ENCODE peak calls at places on chromosome 3, in eight cellular contexts. S is psoas muscle, I is bronchial epithelial cell, E is mammary epithelial cell, N is heart left ventricle, P is sigmoid colon, V is kidney epithelial cell, J is astrocyte. G is an unnamed sample.
A peak's percentile ranks its signal among the peaks of the same experiment; 100 is the strongest.

GRCh38 chr3:23885210-23885609 is 31.6 kb downstream of the NKIRAS1 start:
- DNase-seq in S (no peak), I (peak; percentile 97), E (peak; percentile 84), N (no peak), P (no peak), V (no peak), J (no peak), G (no peak)

GRCh38 chr3:172042136-172042535 is 2.8 kb downstream of the FNDC3B start:
- DNase-seq in S (no peak), I (no peak), E (peak; percentile 39), N (no peak), P (no peak), V (no peak), J (no peak), G (no peak)

GRCh38 chr3:5198313-5198677 is 10.8 kb downstream of the EDEM1 start:
- DNase-seq in S (no peak), I (peak; percentile 55), E (no peak), N (no peak), P (no peak), V (no peak), J (no peak), G (no peak)

GRCh38 chr3:46427929-46428833 is 21.1 kb downstream of the CCRL2 start:
- DNase-seq in S (no peak), I (no peak), E (no peak), N (no peak), P (no peak), V (no peak), J (no peak), G (no peak)

GRCh38 chr3:46712191-46713047 is 5.2 kb downstream of the PRSS50 start:
- DNase-seq in S (peak; percentile 31), I (no peak), E (no peak), N (no peak), P (peak; percentile 33), V (no peak), J (no peak), G (no peak)

GRCh38 chr3:171956372-171957104 is 82.8 kb upstream of the FNDC3B start:
- DNase-seq in S (no peak), I (no peak), E (no peak), N (no peak), P (no peak), V (no peak), J (no peak), G (no peak)

GRCh38 chr3:10015476-10015904 is 10.7 kb upstream of the FANCD2 start:
- DNase-seq in S (peak; percentile 91), I (peak; percentile 56), E (peak; percentile 62), N (peak; percentile 87), P (peak; percentile 98), V (peak; percentile 76), J (peak; percentile 94), G (peak; percentile 91)

GRCh38 chr3:34687671-34688070 is 889.2 kb downstream of the PDCD6IP start:
- DNase-seq in S (no peak), I (no peak), E (no peak), N (no peak), P (no peak), V (no peak), J (no peak), G (no peak)

GRCh38 chr3:64048631-64049061 is 25.4 kb upstream of the PSMD6 start:
- DNase-seq in S (no peak), I (peak; percentile 35), E (no peak), N (no peak), P (no peak), V (no peak), J (peak; percentile 47), G (peak; percentile 67)

GRCh38 chr3:47194994-47195393 is 31.1 kb upstream of the SETD2 start:
- DNase-seq in S (no peak), I (no peak), E (no peak), N (no peak), P (no peak), V (no peak), J (no peak), G (no peak)

GRCh38 chr3:82087958-82088357 is 326.5 kb upstream of the GBE1 start:
- DNase-seq in S (no peak), I (peak; percentile 94), E (peak; percentile 86), N (no peak), P (no peak), V (peak; percentile 61), J (peak; percentile 87), G (peak; percentile 61)

GRCh38 chr3:188712257-188712924 is 459.4 kb upstream of the TPRG1 start:
- DNase-seq in S (no peak), I (peak; percentile 72), E (peak; percentile 35), N (no peak), P (no peak), V (no peak), J (peak; percentile 92), G (peak; percentile 25)

GRCh38 chr3:51683566-51683965 is 12.5 kb downstream of the TEX264 start:
- DNase-seq in S (no peak), I (no peak), E (no peak), N (no peak), P (no peak), V (no peak), J (no peak), G (no peak)

GRCh38 chr3:59115355-59116136 is 65.7 kb upstream of the CFAP20DC start:
- DNase-seq in S (no peak), I (peak; percentile 66), E (peak; percentile 38), N (no peak), P (no peak), V (no peak), J (no peak), G (no peak)

GRCh38 chr3:105876745-105877624 is 8.2 kb upstream of the CBLB start:
- DNase-seq in S (no peak), I (no peak), E (no peak), N (no peak), P (no peak), V (no peak), J (no peak), G (no peak)

GRCh38 chr3:152430223-152431002 is 161.7 kb downstream of the MBNL1 start:
- DNase-seq in S (no peak), I (no peak), E (no peak), N (peak; percentile 47), P (no peak), V (no peak), J (no peak), G (no peak)

DNA sequence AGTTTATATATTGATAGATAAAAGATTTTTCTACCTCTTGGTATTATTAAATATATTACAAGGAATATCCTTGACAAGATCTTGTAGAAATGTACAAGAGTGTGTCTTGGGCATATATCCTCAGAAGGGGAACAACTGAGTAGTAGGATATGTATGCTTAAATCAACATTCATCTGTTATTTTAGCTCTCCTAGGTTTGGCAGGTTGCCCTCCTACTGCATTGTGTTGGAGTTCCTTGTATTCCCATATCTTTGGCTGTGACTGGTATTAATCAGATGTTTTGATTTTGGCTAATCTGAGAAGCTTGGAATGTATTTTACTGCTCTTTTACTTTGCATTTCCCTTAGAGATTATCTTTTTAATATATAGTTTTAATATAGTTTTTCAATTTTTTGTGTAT is 4.6 kb downstream of the MYRIP start:
- DNase-seq in S (no peak), I (no peak), E (no peak), N (no peak), P (no peak), V (peak; percentile 12), J (peak; percentile 49), G (no peak)
- TF ChIP-seq CTCF in S (no peak), I (no peak), E (no peak), N (no peak), P (no peak), V (no peak), J (no peak), G (no peak)

DNA sequence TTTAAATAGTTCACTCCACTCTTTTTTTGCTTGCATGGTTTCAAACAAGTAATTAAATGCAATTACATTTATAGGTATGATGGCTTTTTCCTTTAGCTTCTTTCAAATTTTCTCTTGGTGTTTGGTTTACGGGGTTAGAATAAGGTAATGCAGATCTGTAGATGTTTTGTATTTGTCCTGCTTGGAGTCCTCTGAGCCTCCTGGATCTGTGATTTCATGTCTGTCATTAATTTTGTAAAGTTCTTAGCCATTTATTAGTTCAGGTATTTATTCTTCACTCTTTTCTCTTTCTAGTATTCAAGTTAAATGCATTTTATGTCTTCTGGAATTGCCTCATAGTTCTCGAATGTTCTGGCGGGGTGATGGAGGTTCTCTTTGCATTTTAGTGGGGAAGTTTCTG is 1.4 kb upstream of the MRPS25 start:
- DNase-seq in S (no peak), I (no peak), E (no peak), N (no peak), P (no peak), V (no peak), J (no peak), G (no peak)
- H3K4me3 ChIP-seq in S (no peak overlapping the region), I (no peak overlapping the region), E (no peak overlapping the region), N (no peak overlapping the region), P (no peak overlapping the region), V (no peak overlapping the region), J (no peak overlapping the region), G (no peak overlapping the region)

DNA sequence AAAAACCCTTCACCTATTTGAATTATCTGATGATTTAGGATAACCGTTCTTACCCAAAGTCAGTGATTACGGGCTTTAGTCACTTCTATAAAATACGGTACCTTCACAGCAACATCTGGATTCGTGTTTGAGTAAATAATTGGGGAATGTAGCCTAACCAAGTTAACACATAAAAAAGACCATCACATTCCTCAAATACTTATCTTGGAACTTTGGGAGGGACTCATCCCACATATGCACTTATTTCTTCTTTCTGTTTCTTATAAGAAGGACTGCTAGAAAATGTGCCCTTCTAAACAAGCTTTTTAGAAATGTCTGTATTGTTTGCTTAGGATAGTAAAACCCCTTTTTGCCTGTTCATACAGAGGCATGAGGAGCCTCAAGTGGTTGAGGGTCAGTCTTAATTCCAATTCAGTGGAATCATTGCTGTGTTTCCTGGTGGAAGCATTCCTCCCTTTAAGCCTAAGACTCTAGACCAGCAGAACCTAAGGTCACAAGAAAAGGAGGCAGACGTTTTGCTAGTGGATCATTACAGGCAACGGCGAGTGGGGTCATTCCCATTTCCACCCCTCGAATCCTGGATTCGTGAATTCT is 67.5 kb downstream of the TMEM44 start:
- DNase-seq in S (no peak), I (no peak), E (no peak), N (no peak), P (no peak), V (no peak), J (peak; percentile 82), G (peak; percentile 76)
- TF ChIP-seq CTCF in S (no peak), I (no peak), E (no peak), N (no peak), P (no peak), V (no peak), J (no peak), G (no peak)

GRCh38 chr3:151320131-151320530 is 3.5 kb upstream of the GPR87 start:
- DNase-seq in S (no peak), I (peak; percentile 70), E (no peak), N (no peak), P (no peak), V (no peak), J (no peak), G (no peak)

GRCh38 chr3:151316267-151316991 is at the start of gene GPR87:
- DNase-seq in S (no peak), I (peak; percentile 98), E (peak; percentile 95), N (no peak), P (no peak), V (peak; percentile 87), J (peak; percentile 69), G (no peak)

GRCh38 chr3:151318946-151319345 is 2.3 kb upstream of the GPR87 start:
- DNase-seq in S (no peak), I (peak; percentile 98), E (peak; percentile 90), N (no peak), P (no peak), V (no peak), J (no peak), G (no peak)

GRCh38 chr3:151319613-151320012 is 3.0 kb upstream of the GPR87 start:
- DNase-seq in S (no peak), I (peak; percentile 67), E (no peak), N (no peak), P (no peak), V (no peak), J (peak; percentile 36), G (no peak)

GRCh38 chr3:151318313-151318712 is 1.7 kb upstream of the GPR87 start:
- DNase-seq in S (no peak), I (no peak), E (no peak), N (no peak), P (no peak), V (no peak), J (peak; percentile 33), G (no peak)
- H3K4me3 ChIP-seq in S (no peak overlapping the region), I (no peak overlapping the region), E (no peak overlapping the region), N (no peak overlapping the region), P (no peak overlapping the region), V (no peak overlapping the region), J (no peak overlapping the region), G (no peak overlapping the region)

G was measured in AG09309.